ENCODE peak calls at places on chromosomes 4 and X, in nine cellular contexts. L is RWPE2; B is fibroblast of lung; X is hepatocyte; W is pancreas; D is heart right ventricle; A is osteoblast; Y is CD4-positive, CD25-positive, alpha-beta regulatory T cell; E is stomach. J is an unnamed sample.

GRCh38 chrX:108468486-108468885 is 28.8 kb downstream of the COL4A5 start:
- DNase-seq in L (no peak), B (peak; percentile 74), X (no peak), W (no peak), D (no peak), A (no peak), Y (no peak), E (no peak), J (no peak)

GRCh38 chrX:131729295-131729694 is 185.4 kb downstream of the OR13H1 start:
- DNase-seq in L (no peak), B (no peak), X (no peak), W (peak; percentile 85), D (no peak), A (no peak), Y (no peak), E (peak; percentile 84), J (no peak)

GRCh38 chrX:74349387-74349786 is 45.4 kb downstream of the ZCCHC13 start:
- DNase-seq in L (no peak), B (peak; percentile 77), X (no peak), W (no peak), D (no peak), A (peak; percentile 49), Y (no peak), E (no peak), J (no peak)

GRCh38 chr4:112511294-112512118 is 4.5 kb downstream of the NEUROG2 start:
- DNase-seq in L (no peak), B (no peak), X (no peak), W (no peak), D (no peak), A (peak; percentile 39), Y (no peak), E (no peak), J (no peak)

GRCh38 chr4:176902710-176903323 is 110.1 kb upstream of the VEGFC start:
- DNase-seq in L (no peak), B (peak; percentile 85), X (no peak), W (no peak), D (no peak), A (peak; percentile 71), Y (no peak), E (no peak), J (no peak)

GRCh38 chr4:94621491-94622080 is 136.2 kb upstream of the BMPR1B start:
- DNase-seq in L (no peak), B (peak; percentile 71), X (peak; percentile 69), W (no peak), D (no peak), A (peak; percentile 79), Y (peak; percentile 3), E (no peak), J (no peak)

GRCh38 chr4:55337944-55338343 is 8.1 kb upstream of the SRD5A3 start:
- DNase-seq in L (no peak), B (no peak), X (no peak), W (no peak), D (no peak), A (no peak), Y (no peak), E (no peak), J (no peak)

GRCh38 chr4:8270912-8271815 is 1.6 kb downstream of the HTRA3 start:
- DNase-seq in L (no peak), B (no peak), X (no peak), W (peak; percentile 11), D (peak; percentile 12), A (peak; percentile 81), Y (no peak), E (no peak), J (no peak)

GRCh38 chr4:144582105-144582850 is 63.7 kb upstream of the HHIP start:
- DNase-seq in L (no peak), B (no peak), X (no peak), W (no peak), D (no peak), A (no peak), Y (no peak), E (no peak), J (no peak)

GRCh38 chr4:80268081-80268823 is 1.8 kb downstream of the FGF5 start:
- DNase-seq in L (no peak), B (peak; percentile 67), X (peak; percentile 13), W (no peak), D (no peak), A (peak; percentile 74), Y (no peak), E (no peak), J (no peak)

GRCh38 chr4:25180524-25181131 is 20.4 kb upstream of the SEPSECS start:
- DNase-seq in L (no peak), B (peak; percentile 56), X (peak; percentile 59), W (no peak), D (no peak), A (no peak), Y (peak; percentile 10), E (peak; percentile 39), J (peak; percentile 9)

GRCh38 chr4:76061421-76061820 is 13.1 kb upstream of the ART3 start:
- DNase-seq in L (no peak), B (no peak), X (no peak), W (no peak), D (no peak), A (no peak), Y (no peak), E (no peak), J (no peak)

GRCh38 chr4:4613126-4613465 is 71.2 kb upstream of the STX18 start:
- DNase-seq in L (no peak), B (peak; percentile 11), X (no peak), W (no peak), D (no peak), A (no peak), Y (no peak), E (no peak), J (no peak)

GRCh38 chr4:4613641-4614286 is 71.9 kb upstream of the STX18 start:
- DNase-seq in L (no peak), B (no peak), X (no peak), W (no peak), D (no peak), A (peak; percentile 81), Y (no peak), E (no peak), J (no peak)

GRCh38 chr4:4618846-4619245 is 77.0 kb upstream of the STX18 start:
- DNase-seq in L (no peak), B (no peak), X (no peak), W (no peak), D (no peak), A (no peak), Y (no peak), E (no peak), J (no peak)

GRCh38 chr4:4610672-4611071 is 68.8 kb upstream of the STX18 start:
- DNase-seq in L (no peak), B (no peak), X (no peak), W (no peak), D (no peak), A (no peak), Y (no peak), E (no peak), J (no peak)

GRCh38 chr4:4614925-4615678 is 73.3 kb upstream of the STX18 start:
- DNase-seq in L (no peak), B (peak; percentile 26), X (peak; percentile 42), W (no peak), D (no peak), A (no peak), Y (no peak), E (no peak), J (no peak)
- H3K4me1 ChIP-seq in L (no peaks in the 10 kb centered on the region), B (peaks cover 2% of the 10 kb centered on the region), X (peaks cover 2% of the 10 kb centered on the region), W (peaks cover 5% of the 10 kb centered on the region), D (no peaks in the 10 kb centered on the region), A (no peaks in the 10 kb centered on the region), Y (no peaks in the 10 kb centered on the region), E (no peaks in the 10 kb centered on the region), J (no peaks in the 10 kb centered on the region)

GRCh38 chr4:10079951-10080873 is 36.4 kb downstream of the WDR1 start:
- DNase-seq in L (peak; percentile 34), B (no peak), X (no peak), W (peak; percentile 6), D (no peak), A (peak; percentile 69), Y (no peak), E (peak; percentile 18), J (no peak)

GRCh38 chr4:10079256-10079655 is 37.3 kb downstream of the WDR1 start:
- DNase-seq in L (peak; percentile 46), B (no peak), X (no peak), W (peak; percentile 12), D (no peak), A (peak; percentile 69), Y (no peak), E (peak; percentile 24), J (no peak)

GRCh38 chr4:10082459-10083272 is 33.9 kb downstream of the WDR1 start:
- DNase-seq in L (peak; percentile 33), B (no peak), X (no peak), W (peak; percentile 12), D (no peak), A (peak; percentile 85), Y (no peak), E (peak; percentile 21), J (no peak)

GRCh38 chr4:10082047-10082446 is 34.6 kb downstream of the WDR1 start:
- DNase-seq in L (peak; percentile 36), B (no peak), X (no peak), W (peak; percentile 7), D (no peak), A (no peak), Y (no peak), E (peak; percentile 19), J (no peak)

DNA sequence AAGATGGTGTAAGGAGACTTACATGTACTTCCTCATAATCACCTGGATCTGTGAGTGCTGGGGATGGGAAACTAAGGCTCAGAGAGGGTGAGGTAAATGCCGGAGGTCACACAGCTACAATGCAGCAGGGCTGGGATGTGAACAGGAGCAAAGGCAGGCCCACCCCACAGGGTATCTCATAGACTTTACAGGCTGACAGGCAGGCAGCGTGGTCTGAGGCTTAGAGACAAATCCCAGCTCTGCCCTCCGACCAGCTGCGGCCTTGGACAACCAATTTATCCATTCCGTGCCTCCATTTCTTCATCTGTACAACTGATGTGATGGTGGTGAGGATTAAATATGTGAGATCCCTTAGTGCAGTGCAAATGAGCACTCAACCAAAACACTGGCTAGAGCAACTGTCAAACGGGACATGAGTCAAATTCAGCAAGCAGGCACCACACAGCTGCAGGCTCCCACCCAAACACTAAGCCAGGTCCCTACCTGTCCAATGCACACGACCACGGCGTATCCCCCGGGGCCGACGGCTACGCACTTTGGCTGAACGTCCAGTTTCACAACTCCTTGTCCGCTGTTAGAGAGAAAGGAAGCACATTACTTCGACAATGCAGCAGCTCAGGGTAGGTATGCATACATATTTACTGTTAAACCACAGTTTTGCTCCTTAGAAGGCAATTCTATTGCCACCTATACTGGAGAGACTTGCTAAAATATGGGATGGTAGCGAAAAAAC is 35.6 kb downstream of the WDR1 start:
- DNase-seq in L (no peak), B (no peak), X (no peak), W (peak; percentile 5), D (no peak), A (no peak), Y (no peak), E (no peak), J (no peak)
- H3K36me3 ChIP-seq in L (peaks cover 98% of the 10 kb centered on the region), B (peaks cover 79% of the 10 kb centered on the region), X (no peaks in the 10 kb centered on the region), W (peaks cover 3% of the 10 kb centered on the region), D (peaks cover 100% of the 10 kb centered on the region), A (peaks cover 99% of the 10 kb centered on the region), Y (peaks cover 99% of the 10 kb centered on the region), E (peaks cover 100% of the 10 kb centered on the region), J (peaks cover 97% of the 10 kb centered on the region)

GRCh38 chrX:10159069-10159468 is 2.3 kb downstream of the CLCN4 start:
- DNase-seq in L (no peak), B (no peak), X (no peak), W (no peak), D (no peak), A (peak; percentile 27), Y (no peak), E (no peak), J (no peak)
- H3K4me1 ChIP-seq in L (peaks cover 6% of the 10 kb centered on the region), B (peaks cover 4% of the 10 kb centered on the region), X (peaks cover 3% of the 10 kb centered on the region), W (no peaks in the 10 kb centered on the region), D (peaks cover 4% of the 10 kb centered on the region), A (peaks cover 3% of the 10 kb centered on the region), Y (peaks cover 5% of the 10 kb centered on the region), E (no peaks in the 10 kb centered on the region), J (no peaks in the 10 kb centered on the region)

GRCh38 chr4:54265366-54265765 is 36.3 kb downstream of the PDGFRA start:
- DNase-seq in L (no peak), B (no peak), X (no peak), W (no peak), D (no peak), A (no peak), Y (no peak), E (no peak), J (no peak)
- H3K36me3 ChIP-seq in L (no peaks in the 10 kb centered on the region), B (peaks cover 35% of the 10 kb centered on the region), X (no peaks in the 10 kb centered on the region), W (no peaks in the 10 kb centered on the region), D (peaks cover 28% of the 10 kb centered on the region), A (peaks cover 94% of the 10 kb centered on the region), Y (no peaks in the 10 kb centered on the region), E (no peaks in the 10 kb centered on the region), J (no peaks in the 10 kb centered on the region)